ENCODE peak calls at places on chromosomes 13 and 19, in eight cellular contexts. P, B, A, N, H, S, K and U are unnamed samples.

GRCh38 chr19:46785054-46785979 is 3.1 kb downstream of the SLC1A5 start:
- DNase-seq in P (no peak), B (no peak), A (no peak), N (no peak), H (no peak), S (peak; percentile 18), K (no peak), U (no peak)

GRCh38 chr13:77810430-77810829 is 108.2 kb downstream of the EDNRB start:
- DNase-seq in P (no peak), B (no peak), A (no peak), N (peak; percentile 8), H (no peak), S (no peak), K (peak; percentile 21), U (no peak)

GRCh38 chr19:2034729-2035589 is 16.1 kb downstream of the MKNK2 start:
- DNase-seq in P (peak; percentile 65), B (no peak), A (peak; percentile 43), N (no peak), H (peak; percentile 71), S (peak; percentile 82), K (peak; percentile 78), U (no peak)

GRCh38 chr19:6038634-6039405 is 60.9 kb upstream of the RANBP3 start:
- DNase-seq in P (no peak), B (no peak), A (no peak), N (no peak), H (no peak), S (no peak), K (peak; percentile 80), U (no peak)

GRCh38 chr19:14516048-14516534 is 2.1 kb downstream of the DNAJB1 start:
- DNase-seq in P (no peak), B (no peak), A (no peak), N (no peak), H (no peak), S (peak; percentile 49), K (no peak), U (no peak)

GRCh38 chr13:30963794-30964193 is 31.3 kb downstream of the TEX26 start:
- DNase-seq in P (no peak), B (no peak), A (no peak), N (peak; percentile 4), H (no peak), S (peak; percentile 29), K (no peak), U (peak; percentile 22)

GRCh38 chr19:17092696-17093095 is 17.1 kb downstream of the MYO9B start:
- DNase-seq in P (no peak), B (no peak), A (no peak), N (no peak), H (no peak), S (no peak), K (no peak), U (no peak)

GRCh38 chr19:13031917-13032623 is 36.8 kb downstream of the NFIX start:
- DNase-seq in P (no peak), B (peak; percentile 24), A (no peak), N (peak; percentile 74), H (peak; percentile 81), S (peak; percentile 26), K (no peak), U (no peak)

GRCh38 chr13:108200781-108201398 is 14.4 kb downstream of the LIG4 start:
- DNase-seq in P (no peak), B (no peak), A (no peak), N (peak; percentile 60), H (no peak), S (no peak), K (no peak), U (peak; percentile 49)

GRCh38 chr19:29882719-29883105 is 59.3 kb upstream of the URI1 start:
- DNase-seq in P (no peak), B (no peak), A (no peak), N (no peak), H (no peak), S (no peak), K (no peak), U (no peak)

GRCh38 chr13:40982772-40983171 is 36.3 kb downstream of the ELF1 start:
- DNase-seq in P (peak; percentile 52), B (no peak), A (peak; percentile 33), N (peak; percentile 37), H (no peak), S (no peak), K (peak; percentile 56), U (no peak)

GRCh38 chr19:55273978-55274707 is 5.8 kb downstream of the HSPBP1 start:
- DNase-seq in P (no peak), B (peak; percentile 90), A (no peak), N (no peak), H (no peak), S (no peak), K (no peak), U (no peak)

GRCh38 chr19:19647037-19647835 is 3.8 kb upstream of the GMIP start:
- DNase-seq in P (no peak), B (no peak), A (no peak), N (no peak), H (no peak), S (no peak), K (no peak), U (no peak)

GRCh38 chr13:50611117-50611781 is 232.2 kb downstream of the DLEU7 start:
- DNase-seq in P (no peak), B (no peak), A (no peak), N (no peak), H (no peak), S (no peak), K (no peak), U (no peak)

GRCh38 chr13:23477096-23477495 is 43.6 kb upstream of the SACS start:
- DNase-seq in P (no peak), B (no peak), A (no peak), N (no peak), H (no peak), S (no peak), K (no peak), U (no peak)

GRCh38 chr19:571127-571974 is 1.0 kb upstream of the BSG start:
- DNase-seq in P (peak; percentile 62), B (no peak), A (peak; percentile 41), N (no peak), H (peak; percentile 71), S (peak; percentile 66), K (peak; percentile 53), U (no peak)

GRCh38 chr13:81148822-81149221 is 807.9 kb upstream of the SPRY2 start:
- DNase-seq in P (no peak), B (no peak), A (no peak), N (no peak), H (no peak), S (no peak), K (no peak), U (no peak)

GRCh38 chr13:96091164-96091931 is 1.4 kb downstream of the HS6ST3 start:
- DNase-seq in P (no peak), B (no peak), A (peak; percentile 26), N (no peak), H (peak; percentile 59), S (peak; percentile 4), K (peak; percentile 20), U (no peak)

GRCh38 chr19:2478756-2479555 is 3.0 kb downstream of the GADD45B start:
- DNase-seq in P (peak; percentile 60), B (no peak), A (no peak), N (peak; percentile 69), H (peak; percentile 47), S (peak; percentile 82), K (peak; percentile 68), U (no peak)

GRCh38 chr19:42497492-42498226 is 30.6 kb downstream of the CEACAM1 start:
- DNase-seq in P (no peak), B (no peak), A (no peak), N (no peak), H (no peak), S (peak; percentile 49), K (peak; percentile 47), U (no peak)

GRCh38 chr13:79413521-79413920 is 7.5 kb upstream of the RBM26 start:
- DNase-seq in P (no peak), B (no peak), A (no peak), N (peak; percentile 35), H (no peak), S (no peak), K (no peak), U (no peak)

GRCh38 chr13:33633701-33634525 is 184.0 kb upstream of the RFC3 start:
- DNase-seq in P (no peak), B (no peak), A (no peak), N (peak; percentile 93), H (no peak), S (no peak), K (no peak), U (peak; percentile 100)

GRCh38 chr19:34662919-34663318 is 14.0 kb downstream of the SCGB2B2 start:
- DNase-seq in P (peak; percentile 37), B (no peak), A (peak; percentile 29), N (peak; percentile 14), H (peak; percentile 53), S (no peak), K (no peak), U (no peak)

GRCh38 chr13:95626768-95627167 is 17.7 kb downstream of the DZIP1 start:
- DNase-seq in P (no peak), B (no peak), A (no peak), N (no peak), H (no peak), S (no peak), K (no peak), U (no peak)

GRCh38 chr13:102195566-102196462 is 206.0 kb downstream of the FGF14 start:
- DNase-seq in P (no peak), B (no peak), A (no peak), N (peak; percentile 27), H (no peak), S (no peak), K (no peak), U (no peak)

GRCh38 chr13:102312841-102313240 is 89.0 kb downstream of the FGF14 start:
- DNase-seq in P (no peak), B (no peak), A (no peak), N (no peak), H (no peak), S (no peak), K (no peak), U (no peak)

GRCh38 chr19:9857920-9858746 is 23.0 kb downstream of the PIN1 start:
- DNase-seq in P (peak; percentile 20), B (no peak), A (no peak), N (peak; percentile 13), H (no peak), S (no peak), K (peak; percentile 69), U (no peak)

GRCh38 chr19:17582613-17583012 is 27.2 kb downstream of the COLGALT1 start:
- DNase-seq in P (no peak), B (no peak), A (no peak), N (no peak), H (no peak), S (no peak), K (no peak), U (no peak)

GRCh38 chr13:114130708-114131580 is 1.5 kb downstream of the RASA3 start:
- DNase-seq in P (peak; percentile 67), B (peak; percentile 32), A (peak; percentile 56), N (peak; percentile 73), H (peak; percentile 68), S (peak; percentile 46), K (peak; percentile 62), U (peak; percentile 77)

GRCh38 chr19:19485998-19486290 is 29.4 kb downstream of the TSSK6 start:
- DNase-seq in P (no peak), B (no peak), A (no peak), N (no peak), H (no peak), S (no peak), K (no peak), U (no peak)

GRCh38 chr13:41064493-41064892 is 3.2 kb downstream of the WBP4 start:
- DNase-seq in P (no peak), B (no peak), A (no peak), N (peak; percentile 15), H (no peak), S (no peak), K (no peak), U (no peak)

GRCh38 chr13:41934994-41935393 is 25.9 kb downstream of the VWA8 start:
- DNase-seq in P (no peak), B (no peak), A (no peak), N (no peak), H (no peak), S (no peak), K (no peak), U (no peak)

GRCh38 chr13:72656357-72656756 is 71.1 kb downstream of the MZT1 start:
- DNase-seq in P (no peak), B (no peak), A (no peak), N (no peak), H (no peak), S (no peak), K (no peak), U (no peak)

GRCh38 chr19:4350726-4351125 is 7.4 kb downstream of the MPND start:
- DNase-seq in P (no peak), B (no peak), A (no peak), N (no peak), H (no peak), S (no peak), K (no peak), U (no peak)